ENCODE peak calls at places on chromosomes 7 and 10, in four cellular contexts. Q, T, N and B are unnamed samples.

GRCh38 chr7:130990178-130990832 is 256.3 kb upstream of the KLF14 start:
- DNase-seq in Q (no peak), T (no peak), N (no peak), B (peak; percentile 71)

GRCh38 chr7:106471686-106472440 is 187.1 kb upstream of the NAMPT start:
- DNase-seq in Q (no peak), T (no peak), N (no peak), B (no peak)

GRCh38 chr7:106959753-106960152 is 84.8 kb upstream of the PRKAR2B start:
- DNase-seq in Q (no peak), T (no peak), N (peak; percentile 31), B (no peak)

GRCh38 chr10:43594944-43595589 is 11.2 kb upstream of the ZNF485 start:
- DNase-seq in Q (peak; percentile 23), T (peak; percentile 41), N (no peak), B (no peak)

GRCh38 chr10:60353519-60354258 is 36.0 kb downstream of the ANK3 start:
- DNase-seq in Q (peak; percentile 26), T (no peak), N (peak; percentile 54), B (peak; percentile 25)

GRCh38 chr7:155454183-155455112 is 3.5 kb upstream of the EN2 start:
- DNase-seq in Q (no peak), T (no peak), N (peak; percentile 34), B (no peak)

GRCh38 chr7:497346-497745 is 22.3 kb downstream of the PDGFA start:
- DNase-seq in Q (no peak), T (no peak), N (peak; percentile 10), B (no peak)

GRCh38 chr7:46960974-46961373 is 620.9 kb downstream of the TNS3 start:
- DNase-seq in Q (no peak), T (no peak), N (no peak), B (peak; percentile 16)

GRCh38 chr7:82578430-82578829 is 134.9 kb upstream of the CACNA2D1 start:
- DNase-seq in Q (no peak), T (peak; percentile 33), N (no peak), B (no peak)

GRCh38 chr7:110386914-110387313 is 704.0 kb upstream of the LRRN3 start:
- DNase-seq in Q (no peak), T (peak; percentile 27), N (no peak), B (no peak)

GRCh38 chr7:113086431-113086888 is at the start of gene GPR85:
- DNase-seq in Q (peak; percentile 43), T (peak; percentile 90), N (peak; percentile 80), B (peak; percentile 48)

GRCh38 chr10:132252412-132252811 is 55.3 kb downstream of the STK32C start:
- DNase-seq in Q (no peak), T (no peak), N (no peak), B (no peak)